ENCODE peak calls at places on chromosome 2, in eight cellular contexts. M, I, Z, R, T, S, J and V are unnamed samples.
A peak's percentile ranks its signal among the peaks of the same experiment; 100 is the strongest.

GRCh38 chr2:135803276-135803675 is 33.7 kb downstream of the LCT start:
- DNase-seq in T (no peak), M (no peak), S (no peak), Z (no peak), J (no peak), R (no peak), I (no peak), V (no peak)

GRCh38 chr2:166334800-166335199 is 40.9 kb downstream of the SCN9A start:
- DNase-seq in S (no peak), I (no peak), J (no peak), T (no peak), M (no peak), Z (no peak), R (no peak), V (no peak)

GRCh38 chr2:73700111-73700510 is 37.0 kb downstream of the TPRKB start:
- DNase-seq in I (no peak), S (no peak), R (no peak), T (no peak), M (no peak), J (no peak), Z (no peak), V (no peak)

GRCh38 chr2:42908538-42909200 is 116.3 kb upstream of the HAAO start:
- DNase-seq in M (no peak), T (no peak), R (no peak), I (no peak), J (peak; percentile 8), S (no peak), Z (no peak), V (no peak)

GRCh38 chr2:237866119-237866621 is 6.7 kb downstream of the RAMP1 start:
- DNase-seq in T (peak; percentile 75), R (no peak), Z (no peak), J (peak; percentile 37), I (no peak), S (no peak), M (no peak), V (no peak)

GRCh38 chr2:38600242-38600891 is 2.4 kb downstream of the HNRNPLL start:
- DNase-seq in Z (no peak), J (peak; percentile 72), T (no peak), I (peak; percentile 33), S (no peak), R (no peak), M (no peak), V (no peak)

GRCh38 chr2:200756618-200757321 is 54.9 kb upstream of the BZW1 start:
- DNase-seq in I (peak; percentile 25), S (peak; percentile 52), Z (no peak), T (peak; percentile 63), R (peak; percentile 87), M (no peak), J (no peak), V (peak; percentile 82)

GRCh38 chr2:44168684-44169154 is at the start of gene PPM1B:
- DNase-seq in Z (no peak), M (peak; percentile 100), J (peak; percentile 100), R (no peak), T (no peak), S (no peak), I (peak; percentile 100), V (no peak)

GRCh38 chr2:47783491-47784330 is 766 bp downstream of the MSH6 start:
- DNase-seq in Z (peak; percentile 81), I (peak; percentile 60), R (peak; percentile 78), S (peak; percentile 19), T (peak; percentile 72), J (peak; percentile 89), M (peak; percentile 72), V (peak; percentile 62)

GRCh38 chr2:202109737-202110184 is 36.7 kb downstream of the KIAA2012 start:
- DNase-seq in Z (no peak), S (no peak), J (no peak), M (no peak), R (no peak), I (peak; percentile 37), T (peak; percentile 31), V (peak; percentile 56)